ENCODE peak calls at places on chromosomes 12 and 14, in seven cellular contexts. H is CD8-positive, alpha-beta T cell; F is testis; G is body of pancreas; U is esophagus squamous epithelium; K is neural progenitor cell; V is IMR-90. W is an unnamed sample.

GRCh38 chr12:100141998-100142850 is 450 bp downstream of the BLTP3B start:
- DNase-seq in H (no peak), U (no peak), V (no peak), G (peak), F (peak), K (peak), W (no peak)

GRCh38 chr12:54159140-54159539 is 29.6 kb downstream of the SMUG1 start:
- DNase-seq in H (no peak), G (peak), F (peak), U (no peak), K (peak), V (no peak), W (no peak)

GRCh38 chr14:51929156-51929555 is 60.2 kb upstream of the RTRAF start:
- DNase-seq in K (no peak), F (no peak), G (no peak), H (no peak), V (peak), U (no peak), W (no peak)

GRCh38 chr14:104650057-104650980 is 39.1 kb upstream of the INF2 start:
- DNase-seq in U (no peak), K (peak), V (peak), G (peak), F (peak), H (peak), W (peak)

GRCh38 chr14:100289916-100290606 is 16.2 kb downstream of the SLC25A29 start:
- DNase-seq in U (no peak), V (no peak), H (no peak), F (peak), K (no peak), G (peak), W (no peak)

GRCh38 chr12:113479578-113480335 is 8.1 kb upstream of the LHX5 start:
- DNase-seq in H (peak), F (peak), G (peak), V (peak), U (no peak), K (peak), W (no peak)

GRCh38 chr12:96237465-96238077 is 43.4 kb downstream of the ELK3 start:
- DNase-seq in K (no peak), F (peak), V (peak), G (peak), U (no peak), H (peak), W (peak)

GRCh38 chr14:58826845-58827686 is 189.3 kb downstream of the DACT1 start:
- DNase-seq in U (no peak), H (no peak), V (no peak), K (no peak), G (no peak), F (no peak), W (no peak)

GRCh38 chr12:28286352-28286751 is 96.1 kb downstream of the CCDC91 start:
- DNase-seq in U (no peak), K (no peak), F (no peak), H (no peak), V (no peak), G (no peak), W (no peak)

GRCh38 chr12:95300286-95300685 is 82.7 kb downstream of the VEZT start:
- DNase-seq in V (no peak), H (no peak), G (no peak), K (no peak), U (no peak), F (no peak), W (no peak)

GRCh38 chr12:80068173-80068572 is 31.2 kb upstream of the OTOGL start:
- DNase-seq in G (no peak), H (no peak), V (no peak), U (no peak), K (peak), F (no peak), W (no peak)

GRCh38 chr12:1922075-1922709 is 3.7 kb upstream of the CACNA2D4 start:
- DNase-seq in U (no peak), V (no peak), K (no peak), F (peak), H (peak), G (peak), W (no peak)

GRCh38 chr12:106760184-106760531 is 14.3 kb upstream of the RIC8B start:
- DNase-seq in U (no peak), F (no peak), V (peak), G (no peak), K (peak), H (peak), W (no peak)

GRCh38 chr14:29242755-29243340 is 476.3 kb downstream of the FOXG1 start:
- DNase-seq in U (no peak), F (no peak), K (no peak), G (no peak), H (no peak), V (peak), W (no peak)

GRCh38 chr14:66143387-66144112 is 342.6 kb upstream of the CCDC196 start:
- DNase-seq in V (no peak), K (peak), G (no peak), U (no peak), H (no peak), F (no peak), W (no peak)

GRCh38 chr14:64801800-64802199 is 77.9 kb downstream of the SPTB start:
- DNase-seq in K (peak), G (peak), F (peak), U (no peak), V (peak), H (no peak), W (no peak)

GRCh38 chr12:22415342-22416309 is 81.1 kb upstream of the ST8SIA1 start:
- DNase-seq in K (no peak), F (peak), U (no peak), G (peak), H (no peak), V (no peak), W (peak)

GRCh38 chr14:106605548-106606448 is 1079.4 kb downstream of the TMEM121 start:
- DNase-seq in G (peak), K (no peak), U (peak), V (no peak), H (peak), F (peak), W (no peak)

GRCh38 chr12:93541578-93542217 is 30.8 kb upstream of the SOCS2 start:
- DNase-seq in H (no peak), V (no peak), U (no peak), F (no peak), K (no peak), G (no peak), W (no peak)

GRCh38 chr12:113133036-113133435 is 2.5 kb downstream of the RASAL1 start:
- DNase-seq in K (no peak), U (no peak), H (no peak), G (no peak), V (no peak), F (peak), W (no peak)

GRCh38 chr12:96497800-96498199 is 8.4 kb downstream of the CFAP54 start:
- DNase-seq in U (no peak), F (no peak), K (no peak), V (peak), G (no peak), H (no peak), W (no peak)

GRCh38 chr12:52494518-52494917 is 1.5 kb upstream of the KRT6A start:
- DNase-seq in G (peak), H (no peak), V (no peak), F (peak), K (no peak), U (no peak), W (no peak)

GRCh38 chr14:25150401-25150800 is 100.5 kb upstream of the STXBP6 start:
- DNase-seq in V (peak), K (no peak), G (no peak), U (no peak), H (no peak), F (no peak), W (no peak)

GRCh38 chr12:10618338-10618987 is 5.1 kb upstream of the MAGOHB start:
- DNase-seq in G (no peak), U (no peak), K (no peak), F (no peak), H (no peak), V (peak), W (peak)

GRCh38 chr12:123076604-123077297 is 74.1 kb downstream of the PITPNM2 start:
- DNase-seq in V (no peak), G (no peak), K (no peak), H (peak), U (no peak), F (no peak), W (no peak)

GRCh38 chr14:68476212-68476964 is 316.5 kb downstream of the ZFP36L1 start:
- DNase-seq in U (no peak), H (no peak), G (peak), F (no peak), K (peak), V (peak), W (peak)

GRCh38 chr12:11927311-11927935 is 143.3 kb upstream of the BCL2L14 start:
- DNase-seq in G (no peak), U (no peak), F (no peak), V (peak), H (no peak), K (peak), W (no peak)

GRCh38 chr12:58918475-58918874 is 1.8 kb downstream of the LRIG3 start:
- DNase-seq in U (no peak), G (no peak), H (no peak), V (peak), F (no peak), K (peak), W (no peak)

GRCh38 chr14:79254069-79254775 is 957.1 kb downstream of the DIO2 start:
- DNase-seq in F (no peak), V (peak), H (no peak), U (no peak), G (no peak), K (no peak), W (no peak)

GRCh38 chr12:68331500-68331868 is 678 bp downstream of the MDM1 start:
- DNase-seq in V (no peak), U (no peak), K (no peak), F (no peak), G (peak), H (no peak), W (no peak)

GRCh38 chr12:2283910-2284309 is 231.1 kb downstream of the CACNA1C start:
- DNase-seq in H (no peak), F (peak), K (no peak), G (no peak), U (no peak), V (peak), W (no peak)

GRCh38 chr14:68143341-68143807 is 323.8 kb downstream of the RAD51B start:
- DNase-seq in V (peak), F (peak), H (no peak), U (no peak), K (no peak), G (peak), W (peak)

GRCh38 chr12:110846615-110847566 is at the start of gene CCDC63:
- DNase-seq in H (peak), K (peak), U (no peak), F (peak), V (no peak), G (peak), W (no peak)

GRCh38 chr14:51436630-51437029 is 196.6 kb downstream of the TMX1 start:
- DNase-seq in F (no peak), H (no peak), K (no peak), G (no peak), V (no peak), U (no peak), W (no peak)

GRCh38 chr14:85529803-85530574 is at the start of gene FLRT2:
- DNase-seq in V (peak), U (no peak), G (peak), K (peak), H (no peak), F (peak), W (peak)

GRCh38 chr12:2627343-2628191 is 167.2 kb upstream of the FKBP4 start:
- DNase-seq in V (no peak), G (no peak), U (no peak), F (no peak), K (no peak), H (no peak), W (no peak)

GRCh38 chr12:41364211-41364610 is 176.1 kb downstream of the PDZRN4 start:
- DNase-seq in G (no peak), U (no peak), H (no peak), K (no peak), V (no peak), F (no peak), W (no peak)

GRCh38 chr12:41362511-41362910 is 174.4 kb downstream of the PDZRN4 start:
- DNase-seq in G (no peak), F (no peak), U (no peak), K (no peak), H (no peak), V (no peak), W (no peak)

GRCh38 chr12:41365653-41366131 is 177.6 kb downstream of the PDZRN4 start:
- DNase-seq in K (peak), U (no peak), F (no peak), G (no peak), H (no peak), V (no peak), W (no peak)

GRCh38 chr12:41368006-41368405 is 179.9 kb downstream of the PDZRN4 start:
- DNase-seq in G (no peak), H (no peak), F (no peak), V (peak), U (no peak), K (peak), W (no peak)
- TF ChIP-seq CTCF in G (no peak), H (no peak), F (peak), V (peak), U (no peak), K (peak), W (no peak)

GRCh38 chr14:88106377-88106776 is 101.4 kb downstream of the GPR65 start:
- DNase-seq in V (no peak), U (no peak), F (no peak), K (no peak), G (no peak), H (no peak), W (no peak)
- TF ChIP-seq CTCF in V (no peak), U (no peak), F (no peak), K (no peak), G (no peak), H (no peak), W (no peak)

GRCh38 chr12:69580074-69580473 is 5.2 kb upstream of the CCT2 start:
- DNase-seq in V (no peak), K (no peak), H (no peak), U (no peak), G (no peak), F (no peak), W (no peak)

GRCh38 chr12:69578283-69578682 is 7.0 kb upstream of the CCT2 start:
- DNase-seq in H (no peak), G (no peak), U (no peak), V (no peak), F (no peak), K (no peak), W (no peak)

GRCh38 chr12:69585189-69586062 is at the start of gene CCT2:
- DNase-seq in G (peak), U (peak), H (peak), K (peak), V (peak), F (peak), W (peak)

GRCh38 chr12:69579029-69579428 is 6.2 kb upstream of the CCT2 start:
- DNase-seq in H (no peak), F (no peak), V (no peak), U (no peak), G (no peak), K (no peak), W (no peak)

DNA sequence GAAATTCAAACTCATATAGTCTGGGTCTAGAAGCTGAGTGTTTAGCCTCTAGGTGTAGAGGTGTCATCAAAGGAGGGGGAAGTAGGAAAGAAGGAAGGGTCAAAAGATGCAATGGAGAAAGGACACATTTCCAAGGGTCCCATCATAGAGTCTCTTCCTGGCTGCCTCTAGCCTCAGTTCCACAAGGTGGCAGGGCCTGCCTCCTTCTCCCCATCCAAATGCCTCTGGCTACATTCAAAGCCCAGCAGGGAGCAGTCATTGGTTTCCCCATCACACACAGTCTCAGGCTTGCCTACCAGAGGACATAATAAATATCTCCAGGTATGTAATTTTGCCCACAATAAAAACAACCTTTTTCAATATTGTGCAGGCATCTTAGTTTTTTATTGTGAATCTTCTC is 2.1 kb upstream of the CCT2 start:
- DNase-seq in H (no peak), F (no peak), K (peak), U (no peak), G (no peak), V (no peak), W (no peak)
- TF ChIP-seq CTCF in H (no peak), F (no peak), K (peak), U (no peak), G (no peak), V (no peak), W (no peak)

GRCh38 chr12:128356547-128356946 is 89.6 kb downstream of the TMEM132C start:
- DNase-seq in G (no peak), U (no peak), F (no peak), K (no peak), H (no peak), V (no peak), W (no peak)
- TF ChIP-seq CTCF in G (no peak), U (no peak), F (no peak), K (no peak), H (no peak), V (no peak), W (no peak)

GRCh38 chr12:17793854-17794253 is 296.1 kb downstream of the RERGL start:
- DNase-seq in U (no peak), K (no peak), H (no peak), G (no peak), V (no peak), F (no peak), W (no peak)
- TF ChIP-seq CTCF in U (no peak), K (no peak), H (no peak), G (no peak), V (no peak), F (no peak), W (no peak)

GRCh38 chr14:76848879-76849278 is 22.7 kb downstream of the LRRC74A start:
- DNase-seq in U (no peak), F (no peak), H (no peak), K (no peak), V (no peak), G (no peak), W (no peak)
- TF ChIP-seq CTCF in U (no peak), F (no peak), H (no peak), K (no peak), V (no peak), G (no peak), W (no peak)

DNA sequence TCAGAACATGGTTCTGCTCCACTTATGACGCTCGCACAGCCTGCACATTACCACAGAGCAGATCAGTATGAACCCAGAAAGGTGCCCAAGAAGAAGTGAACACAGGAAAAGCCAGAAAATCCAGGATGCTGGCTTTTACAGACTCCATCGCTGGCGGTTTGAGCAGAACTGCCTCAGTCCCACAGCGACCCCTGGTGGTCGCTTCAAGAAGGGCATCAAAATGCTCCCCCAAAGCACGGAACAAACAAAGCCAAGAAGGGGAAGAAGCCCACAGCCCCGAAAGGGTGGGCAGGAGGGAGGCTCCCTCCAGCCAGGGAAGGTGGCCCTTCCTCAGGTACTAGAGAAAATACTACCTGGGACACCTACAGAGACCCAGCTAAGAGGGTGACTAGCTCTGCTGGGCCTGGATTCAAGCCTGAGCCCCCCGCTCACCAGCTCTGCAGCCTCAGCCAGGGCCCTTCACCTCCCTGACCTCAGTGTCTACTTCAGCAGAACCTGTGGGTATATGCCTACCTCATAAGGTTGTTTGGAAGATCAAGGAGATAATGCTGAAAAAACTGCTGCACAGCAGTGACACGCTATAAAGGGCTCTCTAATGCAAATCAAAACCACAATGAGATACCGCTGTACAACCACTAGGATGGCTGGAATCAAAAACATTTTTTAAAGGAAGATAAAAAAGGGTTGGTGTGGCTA is 98.1 kb downstream of the NCOR2 start:
- DNase-seq in U (no peak), F (no peak), V (no peak), K (peak), G (no peak), H (no peak), W (no peak)
- TF ChIP-seq CTCF in U (peak), F (peak), V (peak), K (peak), G (peak), H (peak), W (peak)

W was measured in AG09319.